ENCODE peak calls at places on chromosomes 12 and 14, in seven cellular contexts. Y is esophagus muscularis mucosa; G is GM12865; Z is HepG2; R is body of pancreas; A is CD8-positive, alpha-beta memory T cell; T is right lobe of liver. M is an unnamed sample.

GRCh38 chr12:80937391-80938238 is at the start of gene LIN7A:
- DNase-seq in Y (no peak), G (peak; percentile 13), Z (peak; percentile 18), R (peak; percentile 38), A (no peak), T (peak; percentile 84), M (no peak)

GRCh38 chr12:7797698-7798398 is 8.6 kb downstream of the NANOG start:
- DNase-seq in Y (no peak), G (no peak), Z (no peak), R (peak; percentile 37), A (no peak), T (no peak), M (no peak)

GRCh38 chr12:49296034-49296835 is 1.3 kb downstream of the PRPH start:
- DNase-seq in Y (no peak), G (peak; percentile 61), Z (peak; percentile 27), R (peak; percentile 66), A (peak; percentile 49), T (no peak), M (peak; percentile 41)

GRCh38 chr12:10097521-10097920 is 1.3 kb downstream of the CLEC1A start:
- DNase-seq in Y (no peak), G (no peak), Z (no peak), R (no peak), A (no peak), T (no peak), M (no peak)

GRCh38 chr14:68784298-68784910 is 8.5 kb downstream of the ZFP36L1 start:
- DNase-seq in Y (peak; percentile 90), G (peak; percentile 53), Z (peak; percentile 99), R (peak; percentile 95), A (no peak), T (peak; percentile 91), M (no peak)

GRCh38 chr14:102776761-102777710 is at the start of gene TRAF3:
- DNase-seq in Y (no peak), G (peak; percentile 94), Z (no peak), R (peak; percentile 70), A (peak; percentile 84), T (peak; percentile 83), M (peak; percentile 44)

GRCh38 chr12:110109037-110109836 is 14.9 kb upstream of the IFT81 start:
- DNase-seq in Y (peak; percentile 96), G (no peak), Z (peak; percentile 93), R (peak; percentile 57), A (no peak), T (peak; percentile 78), M (no peak)

GRCh38 chr12:15772405-15773018 is 16.7 kb downstream of the EPS8 start:
- DNase-seq in Y (no peak), G (peak; percentile 9), Z (peak; percentile 19), R (no peak), A (no peak), T (no peak), M (peak; percentile 4)

GRCh38 chr14:51561141-51561540 is 90.6 kb upstream of the FRMD6 start:
- DNase-seq in Y (no peak), G (no peak), Z (no peak), R (no peak), A (no peak), T (no peak), M (no peak)

GRCh38 chr14:68643673-68644072 is 149.2 kb downstream of the ZFP36L1 start:
- DNase-seq in Y (no peak), G (no peak), Z (no peak), R (no peak), A (no peak), T (no peak), M (no peak)

GRCh38 chr12:111773801-111774551 is 7.2 kb downstream of the ALDH2 start:
- DNase-seq in Y (peak; percentile 94), G (peak; percentile 76), Z (peak; percentile 89), R (peak; percentile 69), A (no peak), T (peak; percentile 82), M (no peak)

GRCh38 chr14:105355049-105355575 is 40.6 kb downstream of the PACS2 start:
- DNase-seq in Y (no peak), G (no peak), Z (no peak), R (no peak), A (no peak), T (peak; percentile 47), M (no peak)

GRCh38 chr12:57837779-57838562 is 8.6 kb downstream of the CTDSP2 start:
- DNase-seq in Y (no peak), G (peak; percentile 48), Z (no peak), R (no peak), A (no peak), T (no peak), M (peak; percentile 23)

GRCh38 chr12:19088576-19088975 is 41.0 kb upstream of the PLEKHA5 start:
- DNase-seq in Y (no peak), G (no peak), Z (no peak), R (no peak), A (no peak), T (no peak), M (no peak)

GRCh38 chr14:65622703-65623102 is 210.2 kb downstream of the FUT8 start:
- DNase-seq in Y (no peak), G (no peak), Z (no peak), R (no peak), A (no peak), T (no peak), M (no peak)

GRCh38 chr12:68222336-68222735 is 3.3 kb downstream of the IL26 start:
- DNase-seq in Y (no peak), G (no peak), Z (no peak), R (no peak), A (no peak), T (no peak), M (no peak)

GRCh38 chr14:84750763-84751554 is 779.0 kb upstream of the FLRT2 start:
- DNase-seq in Y (no peak), G (no peak), Z (no peak), R (no peak), A (no peak), T (no peak), M (no peak)

GRCh38 chr12:60194682-60195081 is 598.9 kb downstream of the SLC16A7 start:
- DNase-seq in Y (no peak), G (no peak), Z (no peak), R (no peak), A (no peak), T (no peak), M (no peak)

GRCh38 chr12:131281016-131281415 is 327.3 kb downstream of the ADGRD1 start:
- DNase-seq in Y (no peak), G (no peak), Z (no peak), R (no peak), A (no peak), T (no peak), M (no peak)

DNA sequence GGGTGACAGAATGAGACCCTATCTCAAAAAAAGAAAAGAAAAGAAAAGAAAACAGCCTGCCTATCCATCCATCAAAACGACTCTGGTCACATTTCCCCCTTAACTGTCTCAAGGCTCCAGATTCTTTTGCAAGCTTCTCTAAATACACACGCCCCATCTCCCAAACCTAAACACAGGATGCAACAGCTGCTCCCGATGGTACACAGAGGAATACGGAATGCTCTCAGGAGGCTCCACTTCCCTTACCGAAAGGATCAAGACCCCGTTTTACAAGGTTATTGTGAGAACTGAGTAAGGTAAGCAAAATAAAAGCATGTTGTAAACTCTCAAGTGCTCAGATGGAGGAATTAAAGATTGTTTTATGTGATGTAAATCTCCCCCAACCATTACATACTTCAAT is 62.3 kb downstream of the NT5DC3 start:
- DNase-seq in Y (no peak), G (no peak), Z (no peak), R (no peak), A (no peak), T (no peak), M (no peak)
- H3K4me3 ChIP-seq in Y (no peak overlapping the region), G (no peak overlapping the region), Z (no peak overlapping the region), R (no peak overlapping the region), A (no peak overlapping the region), T (no peak overlapping the region), M (no peak overlapping the region)

DNA sequence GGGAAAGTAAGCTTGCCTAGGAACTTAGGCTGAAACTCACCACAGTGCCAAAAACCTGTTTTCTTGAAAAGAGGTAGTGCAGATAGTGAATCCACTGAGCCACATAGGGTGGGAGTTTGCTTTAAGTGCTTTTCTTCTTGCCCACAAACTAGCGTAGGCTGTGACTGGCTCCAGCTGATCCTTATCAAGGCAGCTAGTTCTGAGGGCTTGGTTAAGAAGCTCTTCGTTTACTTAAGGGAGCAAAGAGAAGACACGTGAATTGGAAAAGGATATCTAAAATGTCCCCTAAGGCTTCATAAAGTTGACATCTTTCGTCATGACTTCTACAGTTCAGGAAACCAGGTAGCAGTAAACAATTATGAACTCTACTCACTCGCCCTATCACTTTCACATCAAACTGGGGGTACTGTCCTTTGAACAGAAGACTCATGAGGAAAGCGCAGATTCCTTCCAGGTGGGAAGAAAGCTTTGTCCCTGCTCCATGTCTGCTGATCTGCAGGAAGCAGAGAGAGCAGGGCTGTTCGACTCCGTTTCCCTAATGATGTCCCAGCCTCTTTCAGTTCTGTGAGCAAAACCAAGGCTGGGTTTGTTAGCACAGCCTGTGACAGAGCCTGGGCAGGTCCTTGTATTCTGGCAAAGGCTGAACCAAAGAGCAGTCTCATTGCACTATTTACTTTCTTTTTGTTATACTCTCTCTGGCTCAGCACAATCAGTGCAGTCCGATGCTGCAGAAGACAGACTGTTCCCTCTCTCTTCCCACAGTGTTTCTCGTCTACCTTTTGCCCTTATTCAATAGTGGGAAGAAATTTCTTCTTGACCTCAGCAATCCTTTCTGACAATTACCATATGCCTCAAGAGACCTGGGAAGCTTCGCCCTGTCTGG is 93.5 kb upstream of the ETV6 start:
- DNase-seq in Y (no peak), G (no peak), Z (no peak), R (peak; percentile 47), A (no peak), T (no peak), M (peak; percentile 85)
- H3K4me3 ChIP-seq in Y (peak overlapping the region; percentile 49), G (no peak overlapping the region), Z (no peak overlapping the region), R (no peak overlapping the region), A (peak overlapping the region; percentile 23), T (no peak overlapping the region), M (no peak overlapping the region)

DNA sequence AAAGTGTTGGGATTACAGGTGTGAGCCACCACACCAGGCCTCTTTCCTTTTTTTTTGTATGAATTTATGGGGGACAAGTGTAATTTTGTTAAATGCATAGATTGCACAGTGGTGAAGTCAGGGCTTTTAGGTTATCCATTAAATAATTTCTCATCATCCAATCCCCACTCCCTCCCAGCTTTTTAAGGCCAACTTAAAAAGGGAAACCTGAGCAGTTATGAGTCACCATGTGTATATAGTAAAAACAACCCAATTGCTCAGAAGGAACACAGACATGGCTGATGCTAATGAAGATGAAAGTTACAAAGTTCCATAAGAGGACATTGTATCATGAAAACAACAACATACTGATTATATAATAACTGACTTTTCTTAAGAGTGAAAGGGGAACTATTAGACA is 25.6 kb upstream of the ARID2 start:
- DNase-seq in Y (no peak), G (no peak), Z (no peak), R (no peak), A (no peak), T (no peak), M (no peak)
- H3K4me3 ChIP-seq in Y (no peak overlapping the region), G (no peak overlapping the region), Z (no peak overlapping the region), R (no peak overlapping the region), A (no peak overlapping the region), T (no peak overlapping the region), M (no peak overlapping the region)

GRCh38 chr12:11881835-11882234 is 188.9 kb upstream of the BCL2L14 start:
- DNase-seq in Y (no peak), G (no peak), Z (peak; percentile 64), R (no peak), A (no peak), T (no peak), M (no peak)
- H3K4me3 ChIP-seq in Y (no peak overlapping the region), G (no peak overlapping the region), Z (peak overlapping the region; percentile 15), R (no peak overlapping the region), A (no peak overlapping the region), T (no peak overlapping the region), M (no peak overlapping the region)

GRCh38 chr12:77442633-77443032 is 377.3 kb upstream of the E2F7 start:
- DNase-seq in Y (no peak), G (no peak), Z (no peak), R (no peak), A (no peak), T (no peak), M (no peak)
- H3K4me3 ChIP-seq in Y (no peak overlapping the region), G (no peak overlapping the region), Z (no peak overlapping the region), R (no peak overlapping the region), A (no peak overlapping the region), T (no peak overlapping the region), M (no peak overlapping the region)